ENCODE peak calls at places on chromosome 2, in seven cellular contexts. A is neural progenitor cell, S is GM23338, Q is hepatocyte, T is PC-3, W is HCT116, O is MM.1S. E is an unnamed sample.

GRCh38 chr2:191740776-191741175 is 62.8 kb downstream of the NABP1 start:
- DNase-seq in Q (no peak), O (no peak), A (no peak), W (no peak), T (no peak), S (no peak), E (peak; percentile 60)

GRCh38 chr2:10620481-10620880 is 69.3 kb downstream of the NOL10 start:
- DNase-seq in T (peak; percentile 26), S (no peak), O (peak; percentile 50), W (no peak), Q (no peak), A (no peak), E (peak; percentile 87)

GRCh38 chr2:6794484-6794883 is 71.2 kb downstream of the CMPK2 start:
- DNase-seq in O (no peak), Q (no peak), T (no peak), W (no peak), S (no peak), A (no peak), E (no peak)

GRCh38 chr2:234989183-234989701 is 37.4 kb downstream of the SH3BP4 start:
- DNase-seq in S (no peak), A (no peak), Q (no peak), T (peak; percentile 96), W (no peak), O (no peak), E (no peak)

GRCh38 chr2:55168221-55169154 is 63.6 kb downstream of the CLHC1 start:
- DNase-seq in S (peak; percentile 74), T (peak; percentile 77), Q (peak; percentile 73), A (peak; percentile 51), W (peak; percentile 29), O (peak; percentile 52), E (peak; percentile 88)

GRCh38 chr2:162265666-162266467 is 22.6 kb upstream of the FAP start:
- DNase-seq in T (no peak), A (no peak), O (no peak), Q (no peak), W (no peak), S (no peak), E (no peak)

GRCh38 chr2:158187908-158188307 is 86.2 kb downstream of the UPP2 start:
- DNase-seq in O (no peak), T (no peak), S (peak; percentile 15), Q (peak; percentile 16), W (no peak), A (peak; percentile 24), E (peak; percentile 10)

GRCh38 chr2:241456546-241456945 is 51.8 kb downstream of the STK25 start:
- DNase-seq in T (no peak), Q (no peak), O (no peak), A (no peak), W (no peak), S (peak; percentile 56), E (no peak)

GRCh38 chr2:153477096-153477555 is 1.4 kb downstream of the RPRM start:
- DNase-seq in S (peak; percentile 39), Q (peak; percentile 44), W (no peak), A (peak; percentile 51), O (no peak), T (no peak), E (peak; percentile 12)

GRCh38 chr2:10561636-10562035 is 113.5 kb upstream of the ODC1 start:
- DNase-seq in T (no peak), S (no peak), A (no peak), Q (no peak), W (no peak), O (no peak), E (no peak)

GRCh38 chr2:1747065-1747941 is 3.0 kb upstream of the PXDN start:
- DNase-seq in S (no peak), Q (no peak), A (no peak), T (no peak), W (no peak), O (no peak), E (no peak)

GRCh38 chr2:125185691-125186270 is 1160.7 kb downstream of the CNTNAP5 start:
- DNase-seq in S (peak; percentile 40), W (no peak), T (no peak), Q (no peak), O (no peak), A (no peak), E (no peak)

DNA sequence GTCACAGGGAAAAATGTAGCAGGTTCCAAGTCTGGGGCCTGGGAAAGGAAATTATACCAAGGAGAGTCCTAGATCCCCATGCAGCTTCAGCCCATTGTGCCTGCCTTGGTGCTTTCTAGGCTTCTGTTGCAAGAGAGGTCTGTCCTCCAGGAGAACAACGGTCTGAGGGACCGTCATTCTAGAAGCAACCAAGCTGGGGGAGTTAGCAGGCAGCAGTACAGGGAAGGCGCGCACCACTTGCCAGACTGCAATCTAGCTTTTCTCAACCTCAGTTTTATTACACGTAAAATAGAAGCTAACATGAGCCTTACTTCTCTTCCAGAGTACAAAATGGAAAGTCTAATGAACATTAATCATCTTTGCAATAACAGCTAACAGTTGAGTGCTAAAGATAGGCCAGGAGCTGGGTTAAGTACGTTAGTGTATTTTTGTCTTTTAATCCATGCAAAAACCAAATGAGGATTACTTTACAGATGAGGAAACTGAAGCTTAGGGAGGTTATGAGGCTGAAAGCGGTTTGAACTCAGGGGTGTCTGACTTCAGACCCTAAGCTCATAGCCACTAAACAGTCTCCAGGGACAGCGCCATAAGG is 1.9 kb downstream of the TCF23 start:
- DNase-seq in O (no peak), S (no peak), T (no peak), W (no peak), Q (no peak), A (no peak), E (no peak)
- TF ChIP-seq EZH2phosphoT487 in O (no peak), S (no peak), T (no peak), W (no peak), Q (no peak), A (no peak), E (no peak)

GRCh38 chr2:85134255-85135065 is 1.3 kb downstream of the TCF7L1 start:
- DNase-seq in S (peak; percentile 65), O (no peak), Q (peak; percentile 78), A (peak; percentile 66), W (no peak), T (peak; percentile 28), E (peak; percentile 68)
- TF ChIP-seq EZH2 in S (no peak), O (no peak), Q (no peak), A (no peak), W (no peak), T (no peak), E (no peak)

GRCh38 chr2:30233142-30233961 is 2.0 kb downstream of the LBH start:
- DNase-seq in O (no peak), T (no peak), A (peak; percentile 54), Q (no peak), S (no peak), W (no peak), E (peak; percentile 42)
- H3K4me3 ChIP-seq in O (no peak overlapping the region), T (peak overlapping the region; percentile 67), A (peak overlapping the region; percentile 59), Q (peak overlapping the region; percentile 96), S (peak overlapping the region; percentile 87), W (no peak overlapping the region), E (peak overlapping the region; percentile 91)

GRCh38 chr2:69755862-69756467 is 14.0 kb downstream of the ANXA4 start:
- DNase-seq in S (no peak), W (peak; percentile 78), Q (no peak), T (peak; percentile 97), A (no peak), O (no peak), E (peak; percentile 96)
- TF ChIP-seq EZH2phosphoT487 in S (no peak), W (no peak), Q (no peak), T (no peak), A (no peak), O (no peak), E (no peak)

GRCh38 chr2:111119847-111120252 is 864 bp upstream of the BCL2L11 start:
- DNase-seq in S (no peak), T (no peak), O (peak; percentile 36), Q (peak; percentile 23), W (no peak), A (peak; percentile 61), E (no peak)
- TF ChIP-seq EZH2 in S (peak; percentile 71), T (no peak), O (no peak), Q (peak; percentile 18), W (no peak), A (no peak), E (no peak)

GRCh38 chr2:239436669-239437325 is 36.0 kb upstream of the HDAC4 start:
- DNase-seq in Q (no peak), W (no peak), S (no peak), A (no peak), O (no peak), T (no peak), E (no peak)
- H3K4me3 ChIP-seq in Q (no peak overlapping the region), W (no peak overlapping the region), S (no peak overlapping the region), A (no peak overlapping the region), O (no peak overlapping the region), T (no peak overlapping the region), E (no peak overlapping the region)

GRCh38 chr2:8153258-8153718 is 528.6 kb upstream of the ID2 start:
- DNase-seq in A (no peak), S (no peak), T (no peak), W (no peak), O (no peak), Q (no peak), E (no peak)

GRCh38 chr2:8151888-8152287 is 530.0 kb upstream of the ID2 start:
- DNase-seq in A (no peak), W (no peak), Q (no peak), T (no peak), O (no peak), S (no peak), E (no peak)

GRCh38 chr2:8154936-8155335 is 526.9 kb upstream of the ID2 start:
- DNase-seq in O (no peak), S (no peak), Q (no peak), A (no peak), T (peak; percentile 28), W (no peak), E (peak; percentile 87)

GRCh38 chr2:8152392-8153257 is 529.2 kb upstream of the ID2 start:
- DNase-seq in S (no peak), W (no peak), O (no peak), T (no peak), Q (no peak), A (no peak), E (no peak)

DNA sequence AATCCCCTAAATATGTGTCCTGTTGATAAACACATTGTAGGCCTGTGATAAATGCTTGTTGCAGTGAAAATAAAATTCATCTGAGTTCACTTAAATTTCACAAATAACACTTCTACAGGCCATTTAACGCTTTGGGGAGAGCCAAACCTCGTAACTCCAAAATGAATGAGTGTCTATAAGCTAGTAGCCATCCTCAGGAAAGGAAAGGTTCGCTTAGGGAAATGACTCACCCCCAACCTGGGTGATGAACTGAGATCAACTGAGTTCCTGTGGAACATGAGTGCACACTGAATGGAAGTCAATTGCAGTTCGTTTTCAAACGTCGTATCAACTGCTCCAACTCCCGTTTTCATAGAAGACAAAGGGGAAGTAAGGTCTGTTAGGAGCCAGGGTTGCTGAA is 527.6 kb upstream of the ID2 start:
- DNase-seq in T (peak; percentile 60), S (no peak), W (no peak), O (no peak), Q (no peak), A (no peak), E (no peak)
- TF ChIP-seq EZH2phosphoT487 in T (no peak), S (no peak), W (no peak), O (no peak), Q (no peak), A (no peak), E (no peak)

E was measured in GM23248.